ENCODE peak calls at places on chromosome 12, in seven cellular contexts. One of them, this sample, is unnamed.

GRCh38 chr12:19125325-19125724 is 4.2 kb upstream of the PLEKHA5 start:
- DNase-seq in GM10248: no peak
- DNase-seq in NCI-H446 treated with DMSO at 0.1 percent for 48 hours: no peak
- DNase-seq in fibroblast of pulmonary artery: peak; percentile 29
- DNase-seq in adrenal gland: no peak
- DNase-seq in activated CD4-positive, alpha-beta memory T cell treated with anti-CD3 and anti-CD28 coated beads for 36 hours: no peak
- DNase-seq in NCI-H1930: no peak
- DNase-seq in this sample: no peak

GRCh38 chr12:108618079-108618952 is 15.4 kb downstream of the SELPLG start:
- DNase-seq in fibroblast of pulmonary artery: peak; percentile 87
- DNase-seq in activated CD4-positive, alpha-beta memory T cell treated with anti-CD3 and anti-CD28 coated beads for 36 hours: peak; percentile 84
- DNase-seq in NCI-H446 treated with DMSO at 0.1 percent for 48 hours: peak; percentile 42
- DNase-seq in NCI-H1930: peak; percentile 66
- DNase-seq in GM10248: peak; percentile 82
- DNase-seq in adrenal gland: peak; percentile 83
- DNase-seq in this sample: peak; percentile 87

GRCh38 chr12:113251404-113252070 is 30.3 kb downstream of the TPCN1 start:
- DNase-seq in NCI-H446 treated with DMSO at 0.1 percent for 48 hours: no peak
- DNase-seq in activated CD4-positive, alpha-beta memory T cell treated with anti-CD3 and anti-CD28 coated beads for 36 hours: no peak
- DNase-seq in GM10248: no peak
- DNase-seq in fibroblast of pulmonary artery: no peak
- DNase-seq in adrenal gland: no peak
- DNase-seq in NCI-H1930: no peak
- DNase-seq in this sample: no peak

GRCh38 chr12:120826335-120826734 is 77.8 kb downstream of the SPPL3 start:
- DNase-seq in fibroblast of pulmonary artery: no peak
- DNase-seq in activated CD4-positive, alpha-beta memory T cell treated with anti-CD3 and anti-CD28 coated beads for 36 hours: no peak
- DNase-seq in GM10248: no peak
- DNase-seq in adrenal gland: no peak
- DNase-seq in NCI-H446 treated with DMSO at 0.1 percent for 48 hours: no peak
- DNase-seq in NCI-H1930: no peak
- DNase-seq in this sample: no peak

GRCh38 chr12:106030210-106031175 is 108.3 kb downstream of the NUAK1 start:
- DNase-seq in GM10248: no peak
- DNase-seq in NCI-H446 treated with DMSO at 0.1 percent for 48 hours: no peak
- DNase-seq in NCI-H1930: no peak
- DNase-seq in adrenal gland: peak; percentile 37
- DNase-seq in fibroblast of pulmonary artery: peak; percentile 97
- DNase-seq in activated CD4-positive, alpha-beta memory T cell treated with anti-CD3 and anti-CD28 coated beads for 36 hours: peak; percentile 10
- DNase-seq in this sample: no peak

GRCh38 chr12:4172999-4173398 is 100.6 kb upstream of the CCND2 start:
- DNase-seq in activated CD4-positive, alpha-beta memory T cell treated with anti-CD3 and anti-CD28 coated beads for 36 hours: no peak
- DNase-seq in adrenal gland: peak; percentile 85
- DNase-seq in GM10248: no peak
- DNase-seq in NCI-H1930: no peak
- DNase-seq in NCI-H446 treated with DMSO at 0.1 percent for 48 hours: no peak
- DNase-seq in fibroblast of pulmonary artery: no peak
- DNase-seq in this sample: no peak

GRCh38 chr12:18723752-18724151 is 14.1 kb downstream of the PLCZ1 start:
- DNase-seq in NCI-H1930: no peak
- DNase-seq in adrenal gland: no peak
- DNase-seq in NCI-H446 treated with DMSO at 0.1 percent for 48 hours: no peak
- DNase-seq in GM10248: no peak
- DNase-seq in activated CD4-positive, alpha-beta memory T cell treated with anti-CD3 and anti-CD28 coated beads for 36 hours: no peak
- DNase-seq in fibroblast of pulmonary artery: peak; percentile 79
- DNase-seq in this sample: no peak

GRCh38 chr12:78035913-78036658 is 205.4 kb downstream of the NAV3 start:
- DNase-seq in adrenal gland: peak; percentile 23
- DNase-seq in NCI-H446 treated with DMSO at 0.1 percent for 48 hours: no peak
- DNase-seq in GM10248: no peak
- DNase-seq in NCI-H1930: no peak
- DNase-seq in fibroblast of pulmonary artery: peak; percentile 29
- DNase-seq in activated CD4-positive, alpha-beta memory T cell treated with anti-CD3 and anti-CD28 coated beads for 36 hours: no peak
- DNase-seq in this sample: no peak

GRCh38 chr12:113260127-113260526 is 38.9 kb downstream of the TPCN1 start:
- DNase-seq in GM10248: no peak
- DNase-seq in NCI-H446 treated with DMSO at 0.1 percent for 48 hours: peak; percentile 58
- DNase-seq in NCI-H1930: no peak
- DNase-seq in adrenal gland: no peak
- DNase-seq in activated CD4-positive, alpha-beta memory T cell treated with anti-CD3 and anti-CD28 coated beads for 36 hours: no peak
- DNase-seq in fibroblast of pulmonary artery: no peak
- DNase-seq in this sample: no peak

GRCh38 chr12:91203610-91204009 is 21.0 kb upstream of the DCN start:
- DNase-seq in GM10248: no peak
- DNase-seq in NCI-H446 treated with DMSO at 0.1 percent for 48 hours: no peak
- DNase-seq in fibroblast of pulmonary artery: no peak
- DNase-seq in activated CD4-positive, alpha-beta memory T cell treated with anti-CD3 and anti-CD28 coated beads for 36 hours: no peak
- DNase-seq in adrenal gland: no peak
- DNase-seq in NCI-H1930: no peak
- DNase-seq in this sample: peak; percentile 3

GRCh38 chr12:33349791-33350190 is 89.8 kb downstream of the SYT10 start:
- DNase-seq in adrenal gland: no peak
- DNase-seq in fibroblast of pulmonary artery: no peak
- DNase-seq in GM10248: no peak
- DNase-seq in NCI-H1930: no peak
- DNase-seq in NCI-H446 treated with DMSO at 0.1 percent for 48 hours: no peak
- DNase-seq in activated CD4-positive, alpha-beta memory T cell treated with anti-CD3 and anti-CD28 coated beads for 36 hours: no peak
- DNase-seq in this sample: no peak

GRCh38 chr12:76426160-76426559 is 77.9 kb upstream of the BBS10 start:
- DNase-seq in adrenal gland: no peak
- DNase-seq in NCI-H1930: no peak
- DNase-seq in NCI-H446 treated with DMSO at 0.1 percent for 48 hours: no peak
- DNase-seq in activated CD4-positive, alpha-beta memory T cell treated with anti-CD3 and anti-CD28 coated beads for 36 hours: no peak
- DNase-seq in GM10248: no peak
- DNase-seq in fibroblast of pulmonary artery: no peak
- DNase-seq in this sample: no peak

GRCh38 chr12:15648564-15648963 is 140.6 kb downstream of the EPS8 start:
- DNase-seq in GM10248: no peak
- DNase-seq in NCI-H446 treated with DMSO at 0.1 percent for 48 hours: no peak
- DNase-seq in NCI-H1930: no peak
- DNase-seq in activated CD4-positive, alpha-beta memory T cell treated with anti-CD3 and anti-CD28 coated beads for 36 hours: no peak
- DNase-seq in adrenal gland: no peak
- DNase-seq in fibroblast of pulmonary artery: no peak
- DNase-seq in this sample: no peak

GRCh38 chr12:115810166-115810565 is 467.3 kb downstream of the MED13L start:
- DNase-seq in GM10248: no peak
- DNase-seq in activated CD4-positive, alpha-beta memory T cell treated with anti-CD3 and anti-CD28 coated beads for 36 hours: no peak
- DNase-seq in NCI-H1930: no peak
- DNase-seq in fibroblast of pulmonary artery: no peak
- DNase-seq in NCI-H446 treated with DMSO at 0.1 percent for 48 hours: no peak
- DNase-seq in adrenal gland: no peak
- DNase-seq in this sample: no peak

GRCh38 chr12:59649203-59649602 is 53.4 kb downstream of the SLC16A7 start:
- DNase-seq in NCI-H1930: no peak
- DNase-seq in activated CD4-positive, alpha-beta memory T cell treated with anti-CD3 and anti-CD28 coated beads for 36 hours: no peak
- DNase-seq in fibroblast of pulmonary artery: no peak
- DNase-seq in GM10248: no peak
- DNase-seq in NCI-H446 treated with DMSO at 0.1 percent for 48 hours: no peak
- DNase-seq in adrenal gland: no peak
- DNase-seq in this sample: no peak

GRCh38 chr12:23949212-23950010 is at the start of gene SOX5:
- DNase-seq in activated CD4-positive, alpha-beta memory T cell treated with anti-CD3 and anti-CD28 coated beads for 36 hours: no peak
- DNase-seq in GM10248: no peak
- DNase-seq in fibroblast of pulmonary artery: peak; percentile 58
- DNase-seq in NCI-H1930: peak; percentile 27
- DNase-seq in NCI-H446 treated with DMSO at 0.1 percent for 48 hours: peak; percentile 83
- DNase-seq in adrenal gland: peak; percentile 12
- DNase-seq in this sample: peak; percentile 72

GRCh38 chr12:107027304-107028053 is 40.5 kb upstream of the MTERF2 start:
- DNase-seq in NCI-H1930: no peak
- DNase-seq in activated CD4-positive, alpha-beta memory T cell treated with anti-CD3 and anti-CD28 coated beads for 36 hours: no peak
- DNase-seq in adrenal gland: peak; percentile 22
- DNase-seq in NCI-H446 treated with DMSO at 0.1 percent for 48 hours: no peak
- DNase-seq in GM10248: no peak
- DNase-seq in fibroblast of pulmonary artery: peak; percentile 97
- DNase-seq in this sample: no peak

GRCh38 chr12:48814313-48815280 is 3.7 kb upstream of the CACNB3 start:
- DNase-seq in adrenal gland: peak; percentile 76
- DNase-seq in NCI-H1930: peak; percentile 71
- DNase-seq in GM10248: peak; percentile 96
- DNase-seq in fibroblast of pulmonary artery: peak; percentile 79
- DNase-seq in activated CD4-positive, alpha-beta memory T cell treated with anti-CD3 and anti-CD28 coated beads for 36 hours: peak; percentile 89
- DNase-seq in NCI-H446 treated with DMSO at 0.1 percent for 48 hours: no peak
- DNase-seq in this sample: peak; percentile 49

GRCh38 chr12:89084751-89085150 is 267.6 kb downstream of the DUSP6 start:
- DNase-seq in GM10248: no peak
- DNase-seq in NCI-H446 treated with DMSO at 0.1 percent for 48 hours: no peak
- DNase-seq in NCI-H1930: no peak
- DNase-seq in fibroblast of pulmonary artery: peak; percentile 83
- DNase-seq in adrenal gland: no peak
- DNase-seq in activated CD4-positive, alpha-beta memory T cell treated with anti-CD3 and anti-CD28 coated beads for 36 hours: no peak
- DNase-seq in this sample: no peak

GRCh38 chr12:46269429-46270241 is 792 bp upstream of the SLC38A1 start:
- DNase-seq in adrenal gland: no peak
- DNase-seq in fibroblast of pulmonary artery: no peak
- DNase-seq in NCI-H1930: peak; percentile 86
- DNase-seq in GM10248: peak; percentile 63
- DNase-seq in NCI-H446 treated with DMSO at 0.1 percent for 48 hours: no peak
- DNase-seq in activated CD4-positive, alpha-beta memory T cell treated with anti-CD3 and anti-CD28 coated beads for 36 hours: peak; percentile 89
- DNase-seq in this sample: no peak

GRCh38 chr12:62006076-62006732 is 254.0 kb upstream of the USP15 start:
- DNase-seq in activated CD4-positive, alpha-beta memory T cell treated with anti-CD3 and anti-CD28 coated beads for 36 hours: peak; percentile 10
- DNase-seq in adrenal gland: peak; percentile 19
- DNase-seq in GM10248: peak; percentile 44
- DNase-seq in NCI-H446 treated with DMSO at 0.1 percent for 48 hours: no peak
- DNase-seq in fibroblast of pulmonary artery: peak; percentile 55
- DNase-seq in NCI-H1930: no peak
- DNase-seq in this sample: peak; percentile 39

GRCh38 chr12:104761091-104761490 is 197.0 kb downstream of the SLC41A2 start:
- DNase-seq in adrenal gland: no peak
- DNase-seq in NCI-H446 treated with DMSO at 0.1 percent for 48 hours: no peak
- DNase-seq in GM10248: no peak
- DNase-seq in NCI-H1930: no peak
- DNase-seq in activated CD4-positive, alpha-beta memory T cell treated with anti-CD3 and anti-CD28 coated beads for 36 hours: no peak
- DNase-seq in fibroblast of pulmonary artery: no peak
- DNase-seq in this sample: no peak

GRCh38 chr12:6059221-6059620 is 65.2 kb downstream of the VWF start:
- DNase-seq in adrenal gland: no peak
- DNase-seq in fibroblast of pulmonary artery: no peak
- DNase-seq in GM10248: no peak
- DNase-seq in NCI-H446 treated with DMSO at 0.1 percent for 48 hours: no peak
- DNase-seq in NCI-H1930: no peak
- DNase-seq in activated CD4-positive, alpha-beta memory T cell treated with anti-CD3 and anti-CD28 coated beads for 36 hours: no peak
- DNase-seq in this sample: no peak

GRCh38 chr12:132366341-132366861 is 37.0 kb upstream of the GALNT9 start:
- DNase-seq in fibroblast of pulmonary artery: no peak
- DNase-seq in NCI-H1930: no peak
- DNase-seq in GM10248: no peak
- DNase-seq in NCI-H446 treated with DMSO at 0.1 percent for 48 hours: no peak
- DNase-seq in adrenal gland: no peak
- DNase-seq in activated CD4-positive, alpha-beta memory T cell treated with anti-CD3 and anti-CD28 coated beads for 36 hours: no peak
- DNase-seq in this sample: no peak

GRCh38 chr12:46265734-46266133 is 3.1 kb downstream of the SLC38A1 start:
- DNase-seq in activated CD4-positive, alpha-beta memory T cell treated with anti-CD3 and anti-CD28 coated beads for 36 hours: peak; percentile 53
- DNase-seq in fibroblast of pulmonary artery: no peak
- DNase-seq in NCI-H446 treated with DMSO at 0.1 percent for 48 hours: no peak
- DNase-seq in adrenal gland: no peak
- DNase-seq in GM10248: peak; percentile 31
- DNase-seq in NCI-H1930: no peak
- DNase-seq in this sample: no peak

GRCh38 chr12:126397071-126397571 is 1331.9 kb downstream of the AACS start:
- DNase-seq in GM10248: no peak
- DNase-seq in fibroblast of pulmonary artery: peak; percentile 97
- DNase-seq in NCI-H1930: no peak
- DNase-seq in NCI-H446 treated with DMSO at 0.1 percent for 48 hours: no peak
- DNase-seq in activated CD4-positive, alpha-beta memory T cell treated with anti-CD3 and anti-CD28 coated beads for 36 hours: no peak
- DNase-seq in adrenal gland: no peak
- DNase-seq in this sample: no peak

GRCh38 chr12:69440016-69440415 is 30.2 kb upstream of the FRS2 start:
- DNase-seq in fibroblast of pulmonary artery: no peak
- DNase-seq in NCI-H1930: no peak
- DNase-seq in adrenal gland: no peak
- DNase-seq in NCI-H446 treated with DMSO at 0.1 percent for 48 hours: no peak
- DNase-seq in activated CD4-positive, alpha-beta memory T cell treated with anti-CD3 and anti-CD28 coated beads for 36 hours: no peak
- DNase-seq in GM10248: no peak
- DNase-seq in this sample: no peak

GRCh38 chr12:38886064-38886463 is 19.3 kb downstream of the CPNE8 start:
- DNase-seq in NCI-H1930: no peak
- DNase-seq in GM10248: no peak
- DNase-seq in activated CD4-positive, alpha-beta memory T cell treated with anti-CD3 and anti-CD28 coated beads for 36 hours: peak; percentile 47
- DNase-seq in adrenal gland: peak; percentile 63
- DNase-seq in fibroblast of pulmonary artery: peak; percentile 60
- DNase-seq in NCI-H446 treated with DMSO at 0.1 percent for 48 hours: no peak
- DNase-seq in this sample: no peak

GRCh38 chr12:26135010-26135420 is 10.2 kb upstream of the BHLHE41 start:
- DNase-seq in fibroblast of pulmonary artery: peak; percentile 52
- DNase-seq in NCI-H1930: no peak
- DNase-seq in adrenal gland: no peak
- DNase-seq in NCI-H446 treated with DMSO at 0.1 percent for 48 hours: peak; percentile 63
- DNase-seq in activated CD4-positive, alpha-beta memory T cell treated with anti-CD3 and anti-CD28 coated beads for 36 hours: no peak
- DNase-seq in GM10248: no peak
- DNase-seq in this sample: no peak

GRCh38 chr12:25404955-25405354 is 148.1 kb downstream of the LMNTD1 start:
- DNase-seq in activated CD4-positive, alpha-beta memory T cell treated with anti-CD3 and anti-CD28 coated beads for 36 hours: no peak
- DNase-seq in adrenal gland: no peak
- DNase-seq in fibroblast of pulmonary artery: no peak
- DNase-seq in NCI-H446 treated with DMSO at 0.1 percent for 48 hours: no peak
- DNase-seq in NCI-H1930: no peak
- DNase-seq in GM10248: no peak
- DNase-seq in this sample: no peak

GRCh38 chr12:40099423-40099853 is 6.4 kb downstream of the SLC2A13 start:
- DNase-seq in NCI-H446 treated with DMSO at 0.1 percent for 48 hours: no peak
- DNase-seq in GM10248: no peak
- DNase-seq in adrenal gland: no peak
- DNase-seq in fibroblast of pulmonary artery: peak; percentile 8
- DNase-seq in activated CD4-positive, alpha-beta memory T cell treated with anti-CD3 and anti-CD28 coated beads for 36 hours: no peak
- DNase-seq in NCI-H1930: no peak
- DNase-seq in this sample: no peak

GRCh38 chr12:94832780-94833760 is 170.4 kb downstream of the NDUFA12 start:
- DNase-seq in NCI-H446 treated with DMSO at 0.1 percent for 48 hours: no peak
- DNase-seq in NCI-H1930: peak; percentile 13
- DNase-seq in activated CD4-positive, alpha-beta memory T cell treated with anti-CD3 and anti-CD28 coated beads for 36 hours: no peak
- DNase-seq in GM10248: no peak
- DNase-seq in fibroblast of pulmonary artery: peak; percentile 23
- DNase-seq in adrenal gland: no peak
- DNase-seq in this sample: peak; percentile 82

GRCh38 chr12:110853856-110854255 is 7.1 kb downstream of the CCDC63 start:
- DNase-seq in fibroblast of pulmonary artery: peak; percentile 29
- DNase-seq in NCI-H1930: no peak
- DNase-seq in GM10248: no peak
- DNase-seq in activated CD4-positive, alpha-beta memory T cell treated with anti-CD3 and anti-CD28 coated beads for 36 hours: no peak
- DNase-seq in adrenal gland: no peak
- DNase-seq in NCI-H446 treated with DMSO at 0.1 percent for 48 hours: peak; percentile 62
- DNase-seq in this sample: no peak

GRCh38 chr12:59164991-59165718 is 244.9 kb upstream of the LRIG3 start:
- DNase-seq in NCI-H446 treated with DMSO at 0.1 percent for 48 hours: peak; percentile 34
- DNase-seq in adrenal gland: no peak
- DNase-seq in NCI-H1930: no peak
- DNase-seq in fibroblast of pulmonary artery: peak; percentile 62
- DNase-seq in activated CD4-positive, alpha-beta memory T cell treated with anti-CD3 and anti-CD28 coated beads for 36 hours: no peak
- DNase-seq in GM10248: no peak
- DNase-seq in this sample: no peak